ENCODE peak calls at places on chromosomes 12 and 14, in six cellular contexts. X, D, V, B, C and H are unnamed samples.

GRCh38 chr14:73312697-73313096 is 75.4 kb downstream of the PAPLN start:
- DNase-seq in X (no peak), V (no peak), D (no peak), B (no peak), C (no peak), H (no peak)

GRCh38 chr12:95583933-95584332 is 32.7 kb upstream of the USP44 start:
- DNase-seq in D (no peak), V (no peak), C (no peak), X (no peak), B (peak; percentile 37), H (no peak)

GRCh38 chr14:24150567-24150966 is 3.3 kb downstream of the RNF31 start:
- DNase-seq in X (no peak), B (no peak), D (no peak), V (no peak), C (no peak), H (no peak)

GRCh38 chr12:114711689-114712152 is 27.7 kb upstream of the TBX3 start:
- DNase-seq in V (no peak), D (no peak), X (no peak), C (no peak), B (peak; percentile 92), H (no peak)

GRCh38 chr12:115140981-115141380 is 457.0 kb upstream of the TBX3 start:
- DNase-seq in X (no peak), B (no peak), V (no peak), C (no peak), D (peak; percentile 42), H (no peak)

GRCh38 chr14:75411194-75411552 is 16.6 kb upstream of the JDP2 start:
- DNase-seq in C (no peak), D (no peak), B (no peak), V (no peak), X (no peak), H (no peak)

GRCh38 chr12:110936367-110937103 is 16.2 kb upstream of the MYL2 start:
- DNase-seq in D (peak; percentile 85), V (no peak), C (no peak), B (no peak), X (no peak), H (no peak)

GRCh38 chr12:132414634-132415340 is 75.2 kb upstream of the FBRSL1 start:
- DNase-seq in D (peak; percentile 89), C (peak; percentile 59), V (no peak), X (peak; percentile 60), B (peak; percentile 89), H (peak; percentile 75)

GRCh38 chr12:105944628-105945027 is 194.1 kb downstream of the NUAK1 start:
- DNase-seq in D (no peak), B (no peak), V (no peak), C (no peak), X (no peak), H (no peak)

GRCh38 chr12:48917857-48918537 is 7.3 kb downstream of the FKBP11 start:
- DNase-seq in X (no peak), B (no peak), V (no peak), D (no peak), C (no peak), H (no peak)

GRCh38 chr12:53180931-53181645 is 363 bp upstream of the CSAD start:
- DNase-seq in V (no peak), B (peak; percentile 70), D (peak; percentile 79), X (peak; percentile 83), C (peak; percentile 71), H (peak; percentile 81)

GRCh38 chr12:113214938-113215400 is 6.3 kb upstream of the TPCN1 start:
- DNase-seq in V (no peak), X (peak; percentile 99), C (peak; percentile 97), D (no peak), B (peak; percentile 100), H (no peak)

GRCh38 chr12:111353603-111354295 is 15.1 kb downstream of the PHETA1 start:
- DNase-seq in X (no peak), V (no peak), C (no peak), D (peak; percentile 84), B (no peak), H (no peak)

GRCh38 chr12:118034429-118035193 is 18.1 kb downstream of the RFC5 start:
- DNase-seq in V (no peak), C (peak; percentile 60), X (peak; percentile 60), D (peak; percentile 55), B (peak; percentile 89), H (no peak)

GRCh38 chr14:97185186-97185585 is 388.0 kb downstream of the VRK1 start:
- DNase-seq in X (no peak), V (no peak), D (no peak), B (peak; percentile 23), C (no peak), H (peak; percentile 5)

GRCh38 chr12:3204716-3205617 is 127.8 kb downstream of the TSPAN9 start:
- DNase-seq in B (no peak), X (no peak), D (no peak), C (no peak), V (no peak), H (no peak)

GRCh38 chr12:63922446-63922845 is 77.9 kb downstream of the SRGAP1 start:
- DNase-seq in V (no peak), C (peak; percentile 73), D (no peak), B (peak; percentile 95), X (peak; percentile 71), H (no peak)

GRCh38 chr12:66244446-66244845 is 55.4 kb downstream of the IRAK3 start:
- DNase-seq in B (no peak), X (no peak), V (no peak), C (no peak), D (no peak), H (no peak)

GRCh38 chr12:106369624-106370346 is 12.2 kb downstream of the POLR3B start:
- DNase-seq in X (peak; percentile 88), B (peak; percentile 95), V (no peak), D (no peak), C (peak; percentile 88), H (no peak)

GRCh38 chr12:9064201-9064814 is 51.4 kb downstream of the A2M start:
- DNase-seq in B (peak; percentile 67), V (peak; percentile 9), C (peak; percentile 10), X (peak; percentile 65), D (peak; percentile 82), H (peak; percentile 49)

GRCh38 chr14:103885509-103885932 is 38.1 kb upstream of the PPP1R13B start:
- DNase-seq in C (no peak), X (no peak), V (no peak), B (no peak), D (no peak), H (no peak)

GRCh38 chr12:16950041-16950677 is 344.2 kb upstream of the LMO3 start:
- DNase-seq in D (peak; percentile 66), V (no peak), C (no peak), B (no peak), X (no peak), H (peak; percentile 70)

GRCh38 chr12:12909228-12909994 is 18.0 kb downstream of the GPRC5A start:
- DNase-seq in C (no peak), X (no peak), B (peak; percentile 78), V (no peak), D (no peak), H (no peak)
- H3K14ac ChIP-seq in C (no peak overlapping the region), X (no peak overlapping the region), B (no peak overlapping the region), V (no peak overlapping the region), D (no peak overlapping the region), H (no peak overlapping the region)

GRCh38 chr12:104643921-104644669 is 187.3 kb downstream of the CHST11 start:
- DNase-seq in C (no peak), V (no peak), X (no peak), D (no peak), B (no peak), H (no peak)

GRCh38 chr12:104638218-104638617 is 181.5 kb downstream of the CHST11 start:
- DNase-seq in X (no peak), D (no peak), C (no peak), V (no peak), B (no peak), H (no peak)

GRCh38 chr12:104641862-104642261 is 185.1 kb downstream of the CHST11 start:
- DNase-seq in D (no peak), V (no peak), B (peak; percentile 37), C (no peak), X (no peak), H (no peak)

GRCh38 chr12:104638760-104639319 is 182.1 kb downstream of the CHST11 start:
- DNase-seq in C (no peak), X (no peak), V (no peak), B (no peak), D (no peak), H (no peak)

DNA sequence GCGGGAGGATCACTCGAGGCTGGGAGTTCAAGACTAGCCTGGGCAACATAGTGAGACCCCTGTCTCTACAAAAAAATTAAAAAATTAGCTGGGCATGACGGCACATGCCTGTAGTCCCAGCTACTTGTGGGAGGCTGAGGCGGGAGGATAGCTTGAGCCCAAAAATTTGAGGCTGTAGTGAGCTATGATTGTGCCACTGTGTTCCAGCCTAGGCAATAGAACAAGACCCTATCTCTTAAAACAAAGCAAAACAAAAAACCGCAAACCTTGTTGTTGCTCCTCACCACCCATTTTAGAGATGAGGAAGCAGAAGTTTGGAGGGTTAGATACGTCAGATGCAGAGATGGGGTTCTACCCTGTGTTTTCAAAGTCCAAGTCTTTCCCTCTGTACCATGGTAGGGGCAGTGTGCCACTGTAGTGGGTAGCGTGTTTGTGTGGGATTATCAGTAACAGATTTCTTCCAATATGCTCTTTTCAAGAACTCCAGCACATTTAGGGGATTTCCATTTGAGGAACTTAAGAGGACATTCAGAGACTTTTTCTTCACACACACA is 186.4 kb downstream of the CHST11 start:
- DNase-seq in V (no peak), C (no peak), B (peak; percentile 18), X (peak; percentile 20), D (no peak), H (no peak)
- H3K9ac ChIP-seq in V (no peak overlapping the region), C (no peak overlapping the region), B (no peak overlapping the region), X (no peak overlapping the region), D (no peak overlapping the region), H (no peak overlapping the region)

GRCh38 chr14:66396165-66396564 is 90.0 kb upstream of the CCDC196 start:
- DNase-seq in C (no peak), X (no peak), D (no peak), B (no peak), V (no peak), H (no peak)

GRCh38 chr14:66395300-66395699 is 90.9 kb upstream of the CCDC196 start:
- DNase-seq in C (no peak), B (no peak), D (no peak), V (no peak), X (no peak), H (no peak)

GRCh38 chr14:66403183-66403582 is 83.0 kb upstream of the CCDC196 start:
- DNase-seq in C (peak; percentile 28), V (no peak), X (peak; percentile 17), D (no peak), B (peak; percentile 47), H (no peak)

GRCh38 chr14:66401447-66402095 is 84.6 kb upstream of the CCDC196 start:
- DNase-seq in X (no peak), B (peak; percentile 25), D (no peak), C (no peak), V (no peak), H (no peak)

GRCh38 chr14:66398437-66398836 is 87.7 kb upstream of the CCDC196 start:
- DNase-seq in D (no peak), V (no peak), C (no peak), B (no peak), X (no peak), H (no peak)
- H3K14ac ChIP-seq in D (no peak overlapping the region), V (no peak overlapping the region), C (no peak overlapping the region), B (no peak overlapping the region), X (no peak overlapping the region), H (no peak overlapping the region)

DNA sequence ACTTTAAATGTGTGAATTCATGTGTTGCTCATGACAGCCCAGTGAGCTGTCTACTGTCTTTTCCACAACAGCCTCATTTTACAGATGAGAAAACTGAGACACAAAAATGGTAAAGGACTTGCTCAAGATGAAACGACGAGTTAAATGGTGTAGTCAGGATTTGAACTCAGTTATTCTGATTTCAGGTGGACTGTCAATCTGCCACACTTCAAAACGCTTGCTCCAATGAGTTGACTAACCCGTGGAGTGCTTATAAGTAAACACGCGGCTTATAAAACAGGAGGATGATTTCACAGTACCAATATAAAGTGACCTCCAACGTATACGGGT is 652 bp upstream of the POLE2 start:
- DNase-seq in C (no peak), D (no peak), X (no peak), V (no peak), B (no peak), H (no peak)
- H3K9ac ChIP-seq in C (no peak overlapping the region), D (no peak overlapping the region), X (peak overlapping the region; percentile 86), V (no peak overlapping the region), B (no peak overlapping the region), H (no peak overlapping the region)